ENCODE peak calls at places on chromosome 9, in ten cellular contexts. Q, M, I, H, O, V, E, Z, W and T are unnamed samples.
A peak's percentile ranks its signal among the peaks of the same experiment; 100 is the strongest.

GRCh38 chr9:376115-376514 is 161.4 kb downstream of the DOCK8 start:
- DNase-seq in Q (no peak), M (no peak), I (no peak), H (no peak), O (no peak), V (no peak), E (no peak), Z (no peak), W (no peak), T (no peak)

GRCh38 chr9:92242115-92242778 is 51.2 kb downstream of the IARS1 start:
- DNase-seq in Q (peak; percentile 87), M (no peak), I (peak; percentile 85), H (no peak), O (no peak), V (no peak), E (no peak), Z (no peak), W (no peak), T (no peak)

GRCh38 chr9:34059954-34060353 is 11.3 kb upstream of the UBAP2 start:
- DNase-seq in Q (no peak), M (no peak), I (no peak), H (no peak), O (no peak), V (no peak), E (no peak), Z (no peak), W (no peak), T (no peak)

GRCh38 chr9:90943341-90943740 is 141.7 kb downstream of the SYK start:
- DNase-seq in Q (peak; percentile 57), M (no peak), I (no peak), H (no peak), O (no peak), V (peak; percentile 53), E (no peak), Z (no peak), W (no peak), T (no peak)

GRCh38 chr9:2758162-2758950 is 41.0 kb downstream of the KCNV2 start:
- DNase-seq in Q (no peak), M (no peak), I (no peak), H (no peak), O (no peak), V (no peak), E (no peak), Z (no peak), W (no peak), T (no peak)

GRCh38 chr9:84404095-84404686 is 63.6 kb upstream of the SLC28A3 start:
- DNase-seq in Q (no peak), M (no peak), I (no peak), H (no peak), O (no peak), V (peak; percentile 5), E (no peak), Z (no peak), W (no peak), T (no peak)

GRCh38 chr9:134895849-134896833 is 15.5 kb downstream of the FCN2 start:
- DNase-seq in Q (peak; percentile 75), M (peak; percentile 76), I (peak; percentile 84), H (peak; percentile 46), O (peak; percentile 73), V (peak; percentile 61), E (no peak), Z (peak; percentile 87), W (peak; percentile 72), T (no peak)

GRCh38 chr9:94018628-94019027 is 63.5 kb upstream of the BARX1 start:
- DNase-seq in Q (peak; percentile 79), M (no peak), I (no peak), H (no peak), O (no peak), V (no peak), E (no peak), Z (no peak), W (no peak), T (no peak)

GRCh38 chr9:128142061-128142460 is 7.2 kb upstream of the LCN2 start:
- DNase-seq in Q (no peak), M (no peak), I (no peak), H (no peak), O (no peak), V (no peak), E (no peak), Z (no peak), W (no peak), T (no peak)

GRCh38 chr9:94900222-94901018 is 173.9 kb downstream of the AOPEP start:
- DNase-seq in Q (peak; percentile 97), M (peak; percentile 39), I (peak; percentile 89), H (no peak), O (no peak), V (peak; percentile 82), E (peak; percentile 90), Z (no peak), W (no peak), T (no peak)

GRCh38 chr9:87909310-87910041 is 8.3 kb upstream of the SPATA31C1 start:
- DNase-seq in Q (no peak), M (no peak), I (no peak), H (no peak), O (no peak), V (peak; percentile 85), E (no peak), Z (no peak), W (no peak), T (peak; percentile 94)
- TF ChIP-seq CTCF in Q (no peak), M (no peak), I (no peak), H (no peak), O (no peak), V (peak; percentile 47), E (no peak), Z (no peak), W (no peak), T (no peak)

GRCh38 chr9:98819231-98819630 is 11.8 kb downstream of the GALNT12 start:
- DNase-seq in Q (no peak), M (no peak), I (no peak), H (no peak), O (no peak), V (no peak), E (no peak), Z (no peak), W (no peak), T (no peak)

GRCh38 chr9:98823666-98824334 is 16.3 kb downstream of the GALNT12 start:
- DNase-seq in Q (no peak), M (no peak), I (no peak), H (no peak), O (no peak), V (peak; percentile 36), E (no peak), Z (no peak), W (no peak), T (no peak)

GRCh38 chr9:98822661-98823060 is 15.2 kb downstream of the GALNT12 start:
- DNase-seq in Q (no peak), M (no peak), I (no peak), H (no peak), O (no peak), V (no peak), E (no peak), Z (no peak), W (no peak), T (no peak)

GRCh38 chr9:98818764-98819163 is 11.3 kb downstream of the GALNT12 start:
- DNase-seq in Q (no peak), M (no peak), I (no peak), H (no peak), O (no peak), V (no peak), E (no peak), Z (no peak), W (no peak), T (no peak)

DNA sequence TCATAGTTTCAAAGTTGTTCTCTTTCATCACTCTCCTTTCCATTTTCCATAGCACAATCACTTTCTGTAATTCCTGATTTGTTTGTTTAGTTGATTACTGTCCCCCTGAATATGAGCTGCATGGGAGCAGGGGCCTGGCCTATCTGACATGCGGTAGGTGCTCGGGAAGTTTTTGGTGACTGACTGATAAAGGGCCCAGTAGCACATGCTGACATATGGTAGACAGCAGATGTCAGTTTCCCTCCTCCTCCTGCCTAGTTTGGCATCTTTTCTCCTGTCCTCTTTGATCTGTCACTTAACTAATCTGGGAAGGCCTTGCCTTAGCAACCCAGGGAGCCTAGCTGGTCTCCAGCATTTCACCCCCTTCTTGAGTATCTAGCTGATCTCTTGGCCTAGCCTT is 14.4 kb downstream of the GALNT12 start:
- DNase-seq in Q (no peak), M (no peak), I (no peak), H (no peak), O (no peak), V (no peak), E (no peak), Z (no peak), W (no peak), T (no peak)
- H3K36me3 ChIP-seq in Q (peaks cover 2% of the 10 kb centered on the region), M (no peaks in the 10 kb centered on the region), I (no peaks in the 10 kb centered on the region), H (no peaks in the 10 kb centered on the region), O (no peaks in the 10 kb centered on the region), V (no peaks in the 10 kb centered on the region), E (no peaks in the 10 kb centered on the region), Z (no peaks in the 10 kb centered on the region), W (no peaks in the 10 kb centered on the region), T (no peaks in the 10 kb centered on the region)

GRCh38 chr9:129482521-129483466 is 138.1 kb downstream of the C9orf50 start:
- DNase-seq in Q (peak; percentile 84), M (peak; percentile 93), I (peak; percentile 78), H (peak; percentile 87), O (peak; percentile 91), V (peak; percentile 84), E (peak; percentile 48), Z (peak; percentile 92), W (peak; percentile 90), T (peak; percentile 92)
- H3K4me3 ChIP-seq in Q (no peak overlapping the region), M (peak overlapping the region; percentile 65), I (peak overlapping the region; percentile 20), H (peak overlapping the region; percentile 57), O (peak overlapping the region; percentile 53), V (peak overlapping the region; percentile 67), E (peak overlapping the region; percentile 20), Z (peak overlapping the region; percentile 51), W (peak overlapping the region; percentile 41), T (peak overlapping the region; percentile 58)

GRCh38 chr9:18137815-18138214 is 336.1 kb upstream of the ADAMTSL1 start:
- DNase-seq in Q (no peak), M (no peak), I (no peak), H (no peak), O (no peak), V (no peak), E (no peak), Z (no peak), W (no peak), T (no peak)

GRCh38 chr9:18141681-18142080 is 332.3 kb upstream of the ADAMTSL1 start:
- DNase-seq in Q (no peak), M (no peak), I (no peak), H (no peak), O (no peak), V (no peak), E (no peak), Z (no peak), W (no peak), T (no peak)

GRCh38 chr9:18138676-18139075 is 335.3 kb upstream of the ADAMTSL1 start:
- DNase-seq in Q (no peak), M (no peak), I (no peak), H (no peak), O (no peak), V (no peak), E (no peak), Z (no peak), W (no peak), T (no peak)

GRCh38 chr9:18146329-18146728 is 327.6 kb upstream of the ADAMTSL1 start:
- DNase-seq in Q (no peak), M (no peak), I (no peak), H (no peak), O (no peak), V (no peak), E (no peak), Z (no peak), W (no peak), T (no peak)

GRCh38 chr9:18142964-18143363 is 331.0 kb upstream of the ADAMTSL1 start:
- DNase-seq in Q (no peak), M (no peak), I (no peak), H (no peak), O (no peak), V (peak; percentile 26), E (no peak), Z (no peak), W (no peak), T (no peak)
- TF ChIP-seq CTCF in Q (peak; percentile 9), M (peak; percentile 15), I (peak; percentile 58), H (no peak), O (peak; percentile 27), V (peak; percentile 54), E (peak; percentile 39), Z (no peak), W (peak; percentile 21), T (no peak)